ENCODE peak calls at places on chromosomes 5 and 9, in four cellular contexts. A is HepG2, G is GM12878, F is K562. X is an unnamed sample.

GRCh38 chr9:134046894-134047681 is 20.7 kb downstream of the BRD3 start:
- DNase-seq in G (no peak), F (no peak), A (no peak), X (no peak)

GRCh38 chr9:124813496-124814177 is 36.7 kb downstream of the OLFML2A start:
- DNase-seq in A (no peak), F (no peak), G (no peak), X (no peak)

GRCh38 chr5:136446565-136446964 is 81.2 kb upstream of the TRPC7 start:
- DNase-seq in G (no peak), F (no peak), A (peak), X (peak)

GRCh38 chr9:131080589-131080988 is 15.7 kb upstream of the AIF1L start:
- DNase-seq in A (no peak), F (peak), G (no peak), X (no peak)

GRCh38 chr9:37943329-37944265 is 39.7 kb upstream of the SLC25A51 start:
- DNase-seq in F (no peak), A (no peak), G (no peak), X (no peak)

GRCh38 chr9:36315283-36315682 is 57.0 kb upstream of the GNE start:
- DNase-seq in G (no peak), F (no peak), A (no peak), X (no peak)

GRCh38 chr5:16726538-16726946 is 109.7 kb upstream of the RETREG1 start:
- DNase-seq in F (no peak), A (no peak), G (peak), X (no peak)

GRCh38 chr9:131096490-131097258 is at the start of gene AIF1L:
- DNase-seq in A (no peak), G (no peak), F (peak), X (peak)

GRCh38 chr9:99124534-99124933 is 19.6 kb downstream of the TGFBR1 start:
- DNase-seq in G (no peak), F (no peak), A (no peak), X (no peak)

GRCh38 chr9:109252291-109252690 is 68.6 kb downstream of the EPB41L4B start:
- DNase-seq in F (no peak), A (no peak), G (no peak), X (no peak)

GRCh38 chr5:115573133-115573532 is 28.6 kb upstream of the FEM1C start:
- DNase-seq in G (no peak), A (no peak), F (no peak), X (no peak)

GRCh38 chr5:119368238-119368630 is 12.4 kb downstream of the TNFAIP8 start:
- DNase-seq in G (peak), F (no peak), A (no peak), X (no peak)

GRCh38 chr5:108420755-108421154 is 38.9 kb upstream of the FBXL17 start:
- DNase-seq in G (no peak), A (no peak), F (no peak), X (no peak)

GRCh38 chr5:37370550-37370863 is 399 bp downstream of the NUP155 start:
- DNase-seq in A (no peak), G (no peak), F (no peak), X (no peak)

GRCh38 chr9:76413658-76414057 is 19.4 kb upstream of the RFK start:
- DNase-seq in A (no peak), F (no peak), G (no peak), X (no peak)

GRCh38 chr5:30849801-30850370 is 343.6 kb upstream of the CDH6 start:
- DNase-seq in F (no peak), G (no peak), A (peak), X (peak)

GRCh38 chr5:135190345-135191083 is 156.5 kb upstream of the PITX1 start:
- DNase-seq in F (no peak), A (no peak), G (no peak), X (no peak)

GRCh38 chr5:59759600-59760357 is 133.7 kb downstream of the PDE4D start:
- DNase-seq in F (no peak), G (no peak), A (no peak), X (peak)

GRCh38 chr5:125050926-125051325 is 304.5 kb upstream of the ZNF608 start:
- DNase-seq in F (no peak), G (no peak), A (no peak), X (no peak)

GRCh38 chr9:114908104-114908621 is 22.2 kb downstream of the TNFSF8 start:
- DNase-seq in G (no peak), A (peak), F (no peak), X (peak)

GRCh38 chr9:130665431-130666392 is 1.3 kb downstream of the PRDM12 start:
- DNase-seq in A (no peak), F (peak), G (no peak), X (no peak)

GRCh38 chr9:114386361-114386885 is 1.4 kb downstream of the AKNA start:
- DNase-seq in F (no peak), A (no peak), G (no peak), X (no peak)

GRCh38 chr5:110323357-110323756 is 403.1 kb downstream of the TMEM232 start:
- DNase-seq in F (no peak), G (no peak), A (no peak), X (no peak)

GRCh38 chr9:77848897-77849296 is 182.7 kb downstream of the GNAQ start:
- DNase-seq in A (no peak), F (no peak), G (no peak), X (peak)

GRCh38 chr5:58836351-58836750 is 253.5 kb downstream of the RAB3C start:
- DNase-seq in F (no peak), A (no peak), G (no peak), X (no peak)

GRCh38 chr5:38848637-38849036 is 2.8 kb downstream of the OSMR start:
- DNase-seq in F (no peak), A (no peak), G (no peak), X (no peak)

GRCh38 chr5:38845555-38846378 is at the start of gene OSMR:
- DNase-seq in F (peak), G (no peak), A (peak), X (peak)

GRCh38 chr5:38843665-38844064 is 2.1 kb upstream of the OSMR start:
- DNase-seq in F (no peak), A (no peak), G (no peak), X (no peak)

GRCh38 chr5:38846379-38846967 is 661 bp downstream of the OSMR start:
- DNase-seq in F (no peak), A (peak), G (no peak), X (peak)

DNA sequence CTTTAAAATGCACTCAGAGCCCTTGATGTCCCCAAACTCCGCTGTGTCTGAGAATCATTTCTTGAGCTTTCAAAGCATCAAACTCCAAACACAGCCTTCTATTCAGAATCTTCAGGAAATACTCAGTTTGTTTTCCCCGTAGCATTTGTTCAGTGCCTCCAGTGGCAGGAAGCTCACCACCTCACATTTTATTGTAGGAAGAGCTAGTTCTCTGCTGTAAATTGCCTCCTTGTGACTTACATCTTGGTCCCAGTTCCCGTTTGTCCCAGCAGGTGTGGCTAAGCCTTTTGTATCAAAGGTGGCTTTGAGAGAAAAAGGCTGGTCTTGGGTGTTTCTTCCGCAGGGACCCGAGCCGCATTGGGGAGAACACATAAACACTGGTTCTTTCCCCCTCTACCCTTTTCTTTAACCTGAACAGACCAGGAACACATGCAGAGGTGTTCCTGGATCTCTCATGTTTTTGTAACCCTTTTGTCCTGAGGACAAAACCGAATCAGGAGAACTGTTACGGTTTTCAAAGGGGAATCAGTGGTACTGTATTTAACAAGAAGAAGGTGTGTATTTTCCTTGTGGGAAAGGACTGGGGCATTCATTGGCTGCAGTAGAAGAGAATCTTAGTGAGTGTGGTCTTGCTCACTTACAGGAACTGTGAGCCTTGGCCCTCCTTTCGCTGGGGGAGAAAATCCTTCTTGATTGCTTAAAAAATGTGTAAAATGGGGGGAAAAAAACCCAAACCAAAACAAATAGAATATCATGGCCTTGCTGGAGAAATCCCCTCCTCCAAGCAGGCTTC is 1.9 kb downstream of the OSMR start:
- DNase-seq in G (no peak), F (no peak), A (no peak), X (peak)
- H3K4me3 ChIP-seq in G (no peak), F (no peak), A (peak), X (peak)

GRCh38 chr5:66554211-66554610 is 42.0 kb upstream of the MAST4 start:
- DNase-seq in G (peak), A (no peak), F (no peak), X (no peak)
- TF ChIP-seq CHD4 in G (no peak), A (no peak), F (no peak), X (no peak)

GRCh38 chr9:4086119-4087088 is 213.5 kb downstream of the GLIS3 start:
- DNase-seq in F (no peak), A (peak), G (no peak), X (peak)
- H3K4me3 ChIP-seq in F (no peak), A (no peak), G (no peak), X (no peak)

DNA sequence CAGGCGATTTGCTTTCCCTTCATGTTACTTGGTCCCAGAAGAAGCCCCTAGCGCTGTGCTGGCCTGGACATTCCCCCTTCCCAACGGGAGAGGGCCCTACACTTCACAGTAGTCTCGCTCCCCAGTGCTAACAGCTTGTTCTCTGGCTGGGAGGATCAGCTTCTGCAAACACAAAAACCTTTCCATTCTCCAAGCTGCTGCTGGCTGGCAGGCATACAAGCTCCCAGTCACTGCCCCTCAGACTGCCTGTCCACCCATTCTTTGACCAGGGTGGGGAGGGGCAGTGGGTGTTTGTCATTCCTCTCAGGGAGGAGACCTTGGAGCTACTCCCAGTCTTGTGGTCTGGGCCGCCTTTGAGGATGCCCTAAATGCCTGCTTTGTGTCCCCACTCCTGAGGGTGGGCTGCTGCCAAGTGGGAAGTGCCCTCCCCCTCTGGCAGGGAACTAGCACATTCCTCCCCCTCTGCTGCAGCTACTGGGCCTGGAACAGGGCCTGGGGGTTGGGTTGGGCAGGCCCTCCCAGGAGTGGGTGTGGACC is 20.8 kb downstream of the ENHO start:
- DNase-seq in F (no peak), G (no peak), A (peak), X (no peak)
- TF ChIP-seq CHD4 in F (no peak), G (no peak), A (no peak), X (no peak)

GRCh38 chr5:96687812-96688453 is 25.8 kb downstream of the CAST start:
- DNase-seq in F (peak), A (peak), G (no peak), X (peak)
- H3K4me3 ChIP-seq in F (no peak), A (no peak), G (no peak), X (peak)

GRCh38 chr5:34929720-34930526 is 564 bp downstream of the DNAJC21 start:
- DNase-seq in A (peak), F (peak), G (peak), X (peak)
- TF ChIP-seq CHD4 in A (no peak), F (no peak), G (no peak), X (no peak)

DNA sequence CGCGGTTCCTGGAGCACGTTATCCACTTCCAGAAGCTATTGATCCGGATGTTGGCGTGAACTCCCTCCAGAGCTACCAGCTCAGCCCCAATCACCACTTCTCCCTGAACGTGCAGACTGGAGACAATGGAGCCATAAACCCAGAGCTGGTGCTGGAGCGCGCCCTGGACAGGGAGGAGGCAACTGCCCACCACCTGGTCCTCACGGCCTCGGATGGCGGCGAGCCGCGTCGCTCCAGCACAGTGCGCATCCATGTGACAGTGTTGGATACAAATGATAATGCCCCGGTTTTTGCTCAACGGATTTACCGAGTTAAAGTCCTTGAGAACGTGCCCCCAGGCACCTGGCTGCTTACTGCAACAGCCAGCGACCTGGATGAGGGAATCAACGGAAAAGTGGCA is 809 bp downstream of the PCDHGA9 start:
- DNase-seq in G (no peak), A (no peak), F (no peak), X (no peak)
- H3K4me3 ChIP-seq in G (no peak), A (no peak), F (no peak), X (no peak)

X was measured in A549.